ENCODE peak calls at places on chromosome 1, in seven cellular contexts. R is breast epithelium; M is mesenchymal stem cell; Q is GM23248; O is CD4-positive, alpha-beta T cell; H is GM23338; I is right cardiac atrium. L is an unnamed sample.

GRCh38 chr1:232169436-232169835 is 460.5 kb downstream of the SIPA1L2 start:
- DNase-seq in O (no peak), Q (no peak), M (no peak), I (no peak), R (no peak), H (no peak), L (no peak)

GRCh38 chr1:1079408-1080121 is 5.5 kb upstream of the RNF223 start:
- DNase-seq in R (peak), H (peak), M (peak), Q (peak), O (no peak), I (peak), L (no peak)

GRCh38 chr1:165143437-165144065 is 213.0 kb downstream of the LMX1A start:
- DNase-seq in R (no peak), I (no peak), Q (peak), H (peak), M (no peak), O (no peak), L (no peak)

GRCh38 chr1:216457356-216457755 is 34.1 kb upstream of the USH2A start:
- DNase-seq in O (no peak), R (no peak), Q (no peak), H (peak), M (no peak), I (no peak), L (no peak)

GRCh38 chr1:230303822-230304221 is 122.3 kb downstream of the PGBD5 start:
- DNase-seq in R (no peak), M (no peak), I (no peak), Q (peak), O (no peak), H (no peak), L (no peak)

GRCh38 chr1:239125888-239126287 is 260.5 kb upstream of the CHRM3 start:
- DNase-seq in H (peak), O (no peak), Q (no peak), I (no peak), R (no peak), M (no peak), L (no peak)

GRCh38 chr1:181791721-181792120 is 269.8 kb downstream of the ZNF648 start:
- DNase-seq in H (no peak), O (no peak), M (no peak), R (no peak), Q (no peak), I (no peak), L (no peak)

GRCh38 chr1:207414606-207415108 is 39.5 kb upstream of the CR2 start:
- DNase-seq in M (no peak), O (no peak), Q (no peak), R (no peak), I (no peak), H (no peak), L (no peak)

GRCh38 chr1:200985481-200985880 is 38.0 kb downstream of the KIF21B start:
- DNase-seq in M (no peak), H (no peak), Q (no peak), O (no peak), I (no peak), R (no peak), L (no peak)

GRCh38 chr1:187696092-187696491 is 867.3 kb downstream of the PLA2G4A start:
- DNase-seq in O (no peak), I (peak), M (no peak), R (no peak), Q (peak), H (no peak), L (no peak)

GRCh38 chr1:5053744-5054143 is 399.3 kb downstream of the AJAP1 start:
- DNase-seq in H (no peak), R (no peak), I (no peak), M (no peak), O (no peak), Q (no peak), L (no peak)

GRCh38 chr1:17678011-17678410 is 77.1 kb upstream of the ACTL8 start:
- DNase-seq in M (no peak), R (no peak), Q (no peak), O (no peak), I (peak), H (no peak), L (no peak)

GRCh38 chr1:154206212-154206611 is at the start of gene CFAP141:
- DNase-seq in H (peak), I (no peak), Q (peak), R (no peak), M (peak), O (no peak), L (no peak)

GRCh38 chr1:227894831-227895451 is 52.8 kb downstream of the WNT9A start:
- DNase-seq in Q (no peak), H (no peak), I (no peak), O (no peak), R (peak), M (no peak), L (no peak)

GRCh38 chr1:236994450-236994849 is 9.8 kb downstream of the MT1HL1 start:
- DNase-seq in M (no peak), R (no peak), I (no peak), H (no peak), O (no peak), Q (no peak), L (no peak)

DNA sequence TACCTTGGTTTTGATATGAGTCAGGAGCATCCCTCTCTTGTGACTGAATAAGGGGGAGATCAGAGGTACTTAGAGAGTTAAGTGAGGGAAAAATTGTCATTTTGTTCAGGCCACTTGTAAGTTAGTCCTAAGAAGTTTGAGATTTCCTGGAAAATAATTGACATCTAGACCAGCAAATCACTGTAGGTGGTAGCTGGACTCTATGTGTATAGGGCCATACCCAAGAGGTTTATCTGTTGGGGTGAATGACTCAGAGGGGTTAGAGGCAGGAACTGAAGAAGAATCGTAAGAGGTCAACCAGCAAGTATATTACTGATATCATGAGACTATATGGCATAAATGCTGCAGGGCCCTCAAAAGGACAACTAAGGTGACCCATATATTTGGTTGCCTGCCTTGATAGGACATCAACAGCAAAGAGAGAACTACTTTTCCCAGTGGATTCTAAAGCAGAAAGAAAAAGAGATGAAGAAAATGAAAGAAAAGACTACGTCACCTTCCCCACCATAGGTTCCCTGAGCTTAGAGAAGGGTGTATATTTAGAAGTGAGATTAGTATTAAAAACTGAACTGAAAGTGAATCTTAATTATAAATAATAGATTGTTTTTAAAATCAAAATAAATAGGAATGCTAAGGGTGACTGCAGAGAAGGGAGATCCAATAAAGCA is 8.0 kb upstream of the RNPC3 start:
- DNase-seq in O (no peak), Q (peak), R (no peak), M (peak), I (no peak), H (no peak), L (no peak)
- H3K27ac ChIP-seq in O (no peak), Q (no peak), R (no peak), M (no peak), I (no peak), H (no peak), L (no peak)

GRCh38 chr1:223337174-223337869 is 26.7 kb downstream of the SUSD4 start:
- DNase-seq in Q (no peak), O (no peak), M (no peak), R (no peak), I (no peak), H (no peak), L (no peak)
- H3K27ac ChIP-seq in Q (no peak), O (no peak), M (no peak), R (no peak), I (peak), H (no peak), L (no peak)

GRCh38 chr1:8661185-8662110 is 156.0 kb downstream of the RERE start:
- DNase-seq in I (peak), H (peak), M (peak), O (no peak), R (no peak), Q (peak), L (no peak)
- H3K27ac ChIP-seq in I (peak), H (peak), M (peak), O (no peak), R (peak), Q (peak), L (peak)

GRCh38 chr1:54547601-54548388 is at the start of gene ACOT11:
- DNase-seq in O (no peak), I (peak), M (peak), R (peak), H (peak), Q (peak), L (peak)

GRCh38 chr1:54548389-54549044 is 489 bp downstream of the ACOT11 start:
- DNase-seq in O (no peak), H (no peak), R (no peak), Q (no peak), M (no peak), I (no peak), L (no peak)

GRCh38 chr1:54549181-54549924 is 1.3 kb downstream of the ACOT11 start:
- DNase-seq in Q (no peak), I (peak), M (no peak), O (no peak), H (no peak), R (no peak), L (no peak)

GRCh38 chr1:54545916-54546635 is 2.0 kb upstream of the ACOT11 start:
- DNase-seq in R (no peak), Q (no peak), O (no peak), H (no peak), I (no peak), M (no peak), L (no peak)

DNA sequence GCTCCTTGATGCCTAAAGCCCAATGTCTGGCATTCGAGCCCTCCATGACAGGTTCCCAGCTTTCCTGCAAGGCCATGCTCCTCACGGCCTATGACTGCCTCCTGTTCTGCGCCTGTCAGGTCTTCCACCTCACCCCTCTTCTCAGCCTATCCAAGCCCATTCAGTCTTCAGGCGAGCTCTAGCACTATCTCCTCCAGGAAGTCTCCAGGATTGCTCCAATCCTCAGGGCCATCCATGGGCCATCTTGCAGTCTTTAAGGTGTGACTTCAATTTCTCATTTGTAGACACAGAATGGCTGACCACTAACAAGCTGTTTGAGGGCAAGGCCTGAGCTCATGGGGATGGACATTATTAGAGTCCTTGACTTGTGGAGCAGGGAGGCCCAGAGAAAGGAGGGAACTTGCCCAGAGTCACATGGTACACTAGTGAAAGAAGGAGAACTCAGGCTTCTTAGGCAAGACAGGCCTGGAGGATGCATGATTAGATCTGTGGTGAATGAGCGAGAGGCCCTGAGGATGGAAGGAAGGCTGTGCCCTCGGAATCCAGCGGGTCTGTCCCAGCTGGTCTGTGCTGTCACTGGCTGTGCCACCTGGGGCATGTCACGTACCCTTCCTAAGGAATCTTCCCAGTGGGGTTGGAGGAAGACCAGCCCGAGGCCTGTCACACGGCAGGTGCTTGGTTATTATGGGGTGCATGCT is 1.2 kb upstream of the ACOT11 start:
- DNase-seq in M (peak), R (no peak), H (no peak), I (no peak), Q (peak), O (no peak), L (no peak)
- H3K27ac ChIP-seq in M (no peak), R (peak), H (no peak), I (peak), Q (no peak), O (no peak), L (peak)

DNA sequence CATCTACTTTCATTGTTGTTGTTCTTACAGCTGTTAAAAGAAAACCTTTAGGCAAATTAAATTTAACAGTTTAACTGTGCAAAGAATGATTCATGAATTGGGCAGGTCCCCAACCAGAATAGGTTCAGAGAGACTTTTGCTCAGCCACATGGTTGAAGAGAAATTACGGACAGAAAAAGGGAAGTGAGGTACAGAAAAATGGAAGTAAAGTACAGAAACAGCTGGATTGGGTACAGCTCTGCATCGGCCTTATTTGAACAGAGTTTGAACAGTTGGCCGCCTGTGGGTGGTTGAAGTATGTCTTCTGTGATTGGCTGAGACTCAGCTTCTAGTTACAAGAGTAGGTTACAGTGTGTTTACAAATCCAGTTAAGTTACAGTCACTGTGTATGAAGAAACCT is 210.1 kb downstream of the FGGY start:
- DNase-seq in H (no peak), M (peak), Q (peak), R (no peak), O (no peak), I (peak), L (no peak)
- H3K27ac ChIP-seq in H (no peak), M (no peak), Q (peak), R (no peak), O (no peak), I (no peak), L (no peak)

DNA sequence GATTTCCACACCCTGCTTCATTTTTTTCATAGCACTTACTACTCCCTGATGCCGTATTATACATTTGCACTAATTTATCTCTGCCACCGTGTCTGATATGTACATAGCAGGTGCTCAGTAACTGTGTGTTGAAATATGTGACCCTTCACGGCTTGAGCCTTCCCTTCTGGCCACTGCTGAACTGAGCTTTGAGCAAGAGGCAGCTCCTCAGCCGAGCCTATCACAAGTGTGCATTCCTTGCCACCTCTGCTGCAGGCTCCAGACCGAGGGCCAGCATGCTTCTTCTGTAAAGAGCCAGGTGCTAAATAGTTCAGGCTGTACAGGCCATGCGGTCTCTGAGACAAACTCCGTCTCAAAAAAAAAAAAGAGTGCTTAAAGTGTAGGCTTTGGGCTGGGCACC is 22.6 kb downstream of the PLEKHM2 start:
- DNase-seq in I (no peak), M (no peak), O (no peak), R (no peak), H (no peak), Q (no peak), L (no peak)
- H3K27ac ChIP-seq in I (no peak), M (no peak), O (no peak), R (no peak), H (no peak), Q (no peak), L (no peak)

GRCh38 chr1:147169840-147170674 is 2.2 kb downstream of the PRKAB2 start:
- DNase-seq in R (no peak), M (peak), I (no peak), H (no peak), O (no peak), Q (peak), L (no peak)

GRCh38 chr1:147169171-147169570 is 3.1 kb downstream of the PRKAB2 start:
- DNase-seq in I (no peak), M (peak), R (no peak), H (peak), Q (no peak), O (no peak), L (no peak)

GRCh38 chr1:147168626-147169058 is 3.6 kb downstream of the PRKAB2 start:
- DNase-seq in O (no peak), M (peak), I (no peak), H (no peak), R (no peak), Q (peak), L (no peak)

GRCh38 chr1:147171399-147172167 is 687 bp downstream of the PRKAB2 start:
- DNase-seq in O (no peak), I (no peak), H (peak), M (peak), Q (peak), R (peak), L (no peak)

GRCh38 chr1:147167361-147167760 is 4.9 kb downstream of the PRKAB2 start:
- DNase-seq in H (no peak), M (peak), R (no peak), Q (peak), I (no peak), O (no peak), L (no peak)
- H3K27ac ChIP-seq in H (no peak), M (peak), R (no peak), Q (peak), I (no peak), O (no peak), L (no peak)

DNA sequence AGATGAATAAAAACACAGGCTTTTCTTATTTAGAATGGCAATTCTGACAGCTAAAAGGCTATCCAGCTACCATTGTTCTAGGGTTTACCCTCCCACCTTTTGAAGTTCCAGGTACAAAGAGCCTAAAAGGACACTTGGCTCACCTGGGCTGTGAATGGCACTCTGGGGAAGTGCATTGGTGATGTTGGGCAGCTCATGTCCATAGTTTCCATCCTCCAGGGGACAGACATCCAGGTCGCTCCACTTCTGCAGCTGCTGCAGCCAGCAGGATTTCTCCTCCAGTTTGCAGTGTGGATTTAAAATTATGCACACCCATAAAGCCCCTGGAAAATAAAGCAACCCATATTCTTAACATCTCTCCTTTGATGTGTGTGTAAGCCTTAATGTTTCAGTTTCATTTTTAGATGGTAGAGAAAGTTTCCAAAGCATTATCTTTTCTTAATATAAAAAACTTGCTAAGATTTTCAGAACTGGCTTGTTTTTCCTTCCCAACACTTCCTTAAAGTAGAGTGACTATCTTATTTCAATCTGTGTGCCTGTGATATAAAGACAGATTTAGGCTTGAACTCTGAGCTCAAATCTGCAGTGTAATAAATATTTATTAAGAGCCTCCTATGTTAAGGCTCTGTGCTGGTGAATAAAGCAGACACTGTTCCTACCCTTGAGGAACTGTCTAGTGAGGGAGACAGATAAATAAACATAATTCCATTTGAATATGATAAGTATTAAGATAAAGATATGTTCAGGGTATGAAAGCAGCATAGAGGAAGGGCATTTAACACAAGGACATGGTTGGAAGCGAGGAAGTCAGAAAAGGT is 39.1 kb downstream of the UROD start:
- DNase-seq in H (no peak), I (no peak), Q (no peak), M (no peak), R (no peak), O (no peak), L (no peak)
- H3K27ac ChIP-seq in H (no peak), I (no peak), Q (no peak), M (no peak), R (no peak), O (no peak), L (no peak)

L was measured in substantia nigra.